ENCODE peak calls at places on chromosomes 13 and 19, in nine cellular contexts. S, Y, I, W, T, E, G, C and P are unnamed samples.
A peak's percentile ranks its signal among the peaks of the same experiment; 100 is the strongest.

GRCh38 chr13:32905063-32905863 is 111.0 kb upstream of the KL start:
- DNase-seq in S (no peak), Y (peak; percentile 2), I (no peak), W (no peak), T (no peak), E (no peak), G (no peak), C (no peak), P (no peak)

GRCh38 chr13:27978301-27978968 is 9.3 kb upstream of the CDX2 start:
- DNase-seq in S (no peak), Y (no peak), I (no peak), W (no peak), T (no peak), E (no peak), G (no peak), C (no peak), P (no peak)

GRCh38 chr19:38155453-38155852 is 68.6 kb downstream of the DPF1 start:
- DNase-seq in S (no peak), Y (no peak), I (no peak), W (no peak), T (no peak), E (no peak), G (peak; percentile 63), C (peak; percentile 35), P (no peak)

GRCh38 chr13:26929971-26930730 is 169.6 kb upstream of the GPR12 start:
- DNase-seq in S (peak; percentile 33), Y (peak; percentile 59), I (peak; percentile 55), W (no peak), T (peak; percentile 87), E (peak; percentile 59), G (peak; percentile 87), C (peak; percentile 71), P (peak; percentile 28)

GRCh38 chr19:3692141-3693029 is 7.9 kb downstream of the PIP5K1C start:
- DNase-seq in S (no peak), Y (peak; percentile 34), I (peak; percentile 45), W (peak; percentile 66), T (no peak), E (no peak), G (no peak), C (no peak), P (no peak)

GRCh38 chr13:21913010-21913409 is 242.1 kb downstream of the FGF9 start:
- DNase-seq in S (no peak), Y (no peak), I (no peak), W (peak; percentile 37), T (no peak), E (no peak), G (no peak), C (no peak), P (no peak)

GRCh38 chr13:30105381-30105780 is 202.0 kb downstream of the KATNAL1 start:
- DNase-seq in S (no peak), Y (no peak), I (no peak), W (no peak), T (no peak), E (no peak), G (no peak), C (no peak), P (no peak)

GRCh38 chr13:39765801-39766463 is 110.5 kb downstream of the COG6 start:
- DNase-seq in S (no peak), Y (no peak), I (no peak), W (no peak), T (peak; percentile 64), E (no peak), G (peak; percentile 74), C (no peak), P (no peak)

GRCh38 chr13:63873936-63874335 is 2458.3 kb upstream of the PCDH20 start:
- DNase-seq in S (no peak), Y (no peak), I (no peak), W (no peak), T (no peak), E (no peak), G (no peak), C (no peak), P (no peak)

GRCh38 chr13:45297456-45298205 is 43.4 kb downstream of the TPT1 start:
- DNase-seq in S (no peak), Y (no peak), I (no peak), W (no peak), T (no peak), E (no peak), G (peak; percentile 59), C (no peak), P (no peak)

GRCh38 chr13:93766719-93767118 is 540.1 kb downstream of the GPC6 start:
- DNase-seq in S (no peak), Y (no peak), I (no peak), W (no peak), T (no peak), E (no peak), G (no peak), C (no peak), P (no peak)

GRCh38 chr13:33508060-33508459 is 222.5 kb upstream of the STARD13 start:
- DNase-seq in S (no peak), Y (no peak), I (no peak), W (no peak), T (no peak), E (no peak), G (no peak), C (no peak), P (no peak)

GRCh38 chr19:887072-887471 is 5.9 kb downstream of the MED16 start:
- DNase-seq in S (peak; percentile 40), Y (no peak), I (no peak), W (no peak), T (no peak), E (no peak), G (no peak), C (peak; percentile 67), P (no peak)

GRCh38 chr13:44750618-44751017 is 174.5 kb upstream of the TSC22D1 start:
- DNase-seq in S (no peak), Y (no peak), I (no peak), W (no peak), T (no peak), E (no peak), G (no peak), C (no peak), P (no peak)

GRCh38 chr13:31201341-31202024 is 1.7 kb downstream of the B3GLCT start:
- DNase-seq in S (no peak), Y (no peak), I (no peak), W (no peak), T (no peak), E (no peak), G (peak; percentile 60), C (peak; percentile 67), P (no peak)

GRCh38 chr13:50377726-50378270 is 362.6 kb downstream of the KCNRG start:
- DNase-seq in S (no peak), Y (no peak), I (no peak), W (no peak), T (no peak), E (no peak), G (no peak), C (no peak), P (no peak)

GRCh38 chr19:4908311-4908710 is 990 bp upstream of the UHRF1 start:
- DNase-seq in S (no peak), Y (no peak), I (no peak), W (no peak), T (no peak), E (no peak), G (no peak), C (no peak), P (no peak)

GRCh38 chr13:108220042-108220441 is 1.9 kb downstream of the ABHD13 start:
- DNase-seq in S (no peak), Y (no peak), I (no peak), W (no peak), T (no peak), E (no peak), G (no peak), C (no peak), P (no peak)

GRCh38 chr19:29560313-29561075 is 34.7 kb downstream of the VSTM2B start:
- DNase-seq in S (no peak), Y (no peak), I (no peak), W (no peak), T (no peak), E (no peak), G (no peak), C (no peak), P (no peak)

GRCh38 chr19:46955114-46955812 is 64.4 kb upstream of the NPAS1 start:
- DNase-seq in S (peak; percentile 40), Y (peak; percentile 46), I (no peak), W (no peak), T (no peak), E (no peak), G (no peak), C (peak; percentile 52), P (no peak)

GRCh38 chr13:79593611-79594275 is 112.8 kb downstream of the NDFIP2 start:
- DNase-seq in S (no peak), Y (no peak), I (no peak), W (no peak), T (no peak), E (no peak), G (no peak), C (peak; percentile 57), P (no peak)

GRCh38 chr13:113650275-113650674 is 7.7 kb downstream of the ATP4B start:
- DNase-seq in S (no peak), Y (no peak), I (no peak), W (peak; percentile 80), T (peak; percentile 27), E (no peak), G (no peak), C (no peak), P (no peak)

GRCh38 chr13:39037410-39037879 is 444 bp downstream of the PROSER1 start:
- DNase-seq in S (no peak), Y (no peak), I (no peak), W (peak; percentile 95), T (no peak), E (no peak), G (no peak), C (no peak), P (no peak)

GRCh38 chr19:46049597-46049996 is 8.8 kb upstream of the IGFL4 start:
- DNase-seq in S (no peak), Y (no peak), I (no peak), W (no peak), T (no peak), E (no peak), G (no peak), C (no peak), P (no peak)

GRCh38 chr19:38512277-38512676 is 78.8 kb downstream of the RYR1 start:
- DNase-seq in S (no peak), Y (no peak), I (no peak), W (no peak), T (no peak), E (no peak), G (no peak), C (no peak), P (no peak)

GRCh38 chr19:681029-681626 is 4.9 kb downstream of the FSTL3 start:
- DNase-seq in S (no peak), Y (no peak), I (no peak), W (peak; percentile 95), T (peak; percentile 97), E (peak; percentile 86), G (peak; percentile 91), C (no peak), P (no peak)

GRCh38 chr19:6947745-6948144 is 60.4 kb downstream of the ADGRE1 start:
- DNase-seq in S (no peak), Y (peak; percentile 31), I (no peak), W (no peak), T (no peak), E (peak; percentile 30), G (no peak), C (peak; percentile 22), P (no peak)

GRCh38 chr13:73201601-73202000 is 142.8 kb downstream of the KLF5 start:
- DNase-seq in S (no peak), Y (no peak), I (no peak), W (no peak), T (no peak), E (no peak), G (no peak), C (no peak), P (no peak)

GRCh38 chr19:13097331-13098258 is 5.1 kb downstream of the LYL1 start:
- DNase-seq in S (no peak), Y (no peak), I (no peak), W (peak; percentile 93), T (no peak), E (no peak), G (no peak), C (no peak), P (no peak)

GRCh38 chr19:7460562-7460966 is 28.3 kb downstream of the PEX11G start:
- DNase-seq in S (no peak), Y (no peak), I (no peak), W (no peak), T (no peak), E (no peak), G (no peak), C (peak; percentile 30), P (no peak)

GRCh38 chr13:79709526-79709925 is 228.6 kb downstream of the NDFIP2 start:
- DNase-seq in S (no peak), Y (no peak), I (no peak), W (no peak), T (no peak), E (no peak), G (no peak), C (no peak), P (no peak)